ENCODE peak calls at places on chromosomes 2 and 18, in ten cellular contexts. Y, R, E, Q, K, T, W, G, M and L are unnamed samples.

GRCh38 chr2:177908182-177908581 is 164.4 kb downstream of the PDE11A start:
- DNase-seq in Y (no peak), R (no peak), E (no peak), Q (no peak), K (no peak), T (no peak), W (no peak), G (no peak), M (no peak), L (no peak)

GRCh38 chr2:162091325-162092007 is 17.5 kb upstream of the DPP4 start:
- DNase-seq in Y (no peak), R (no peak), E (no peak), Q (peak), K (peak), T (no peak), W (no peak), G (no peak), M (no peak), L (no peak)

GRCh38 chr18:79926306-79926705 is 25.1 kb downstream of the SLC66A2 start:
- DNase-seq in Y (peak), R (no peak), E (no peak), Q (no peak), K (no peak), T (no peak), W (no peak), G (no peak), M (no peak), L (no peak)

GRCh38 chr2:131132729-131133128 is 27.6 kb downstream of the PLEKHB2 start:
- DNase-seq in Y (no peak), R (no peak), E (no peak), Q (no peak), K (no peak), T (no peak), W (no peak), G (no peak), M (no peak), L (no peak)

GRCh38 chr2:85987266-85988178 is 98.7 kb upstream of the ST3GAL5 start:
- DNase-seq in Y (peak), R (no peak), E (no peak), Q (no peak), K (no peak), T (no peak), W (no peak), G (no peak), M (no peak), L (no peak)

GRCh38 chr2:123456416-123456815 is 568.7 kb upstream of the CNTNAP5 start:
- DNase-seq in Y (no peak), R (no peak), E (no peak), Q (no peak), K (no peak), T (no peak), W (no peak), G (no peak), M (no peak), L (no peak)

GRCh38 chr2:1632510-1632909 is 111.8 kb downstream of the PXDN start:
- DNase-seq in Y (no peak), R (no peak), E (no peak), Q (no peak), K (no peak), T (no peak), W (no peak), G (no peak), M (no peak), L (no peak)

GRCh38 chr2:72894466-72894865 is 7.3 kb downstream of the SPR start:
- DNase-seq in Y (no peak), R (no peak), E (no peak), Q (no peak), K (no peak), T (no peak), W (no peak), G (no peak), M (no peak), L (no peak)

GRCh38 chr2:221322741-221323140 is 249.4 kb downstream of the EPHA4 start:
- DNase-seq in Y (no peak), R (no peak), E (no peak), Q (no peak), K (no peak), T (no peak), W (no peak), G (no peak), M (no peak), L (no peak)

GRCh38 chr2:128664499-128664971 is 345.9 kb upstream of the HS6ST1 start:
- DNase-seq in Y (no peak), R (no peak), E (no peak), Q (no peak), K (no peak), T (no peak), W (no peak), G (no peak), M (no peak), L (no peak)

GRCh38 chr2:187964742-187965141 is 326.9 kb upstream of the GULP1 start:
- DNase-seq in Y (no peak), R (no peak), E (no peak), Q (no peak), K (no peak), T (no peak), W (no peak), G (no peak), M (no peak), L (no peak)

GRCh38 chr2:240579771-240580614 is 6.5 kb upstream of the CAPN10 start:
- DNase-seq in Y (peak), R (peak), E (peak), Q (peak), K (peak), T (peak), W (no peak), G (no peak), M (no peak), L (peak)

GRCh38 chr2:239598011-239598731 is 197.4 kb upstream of the HDAC4 start:
- DNase-seq in Y (no peak), R (no peak), E (no peak), Q (no peak), K (no peak), T (no peak), W (no peak), G (no peak), M (no peak), L (no peak)

GRCh38 chr2:65070172-65070830 is 14.1 kb downstream of the CEP68 start:
- DNase-seq in Y (peak), R (peak), E (no peak), Q (peak), K (no peak), T (no peak), W (no peak), G (no peak), M (no peak), L (no peak)